ENCODE peak calls at places on chromosomes 1 and 21, in nine cellular contexts. O, X, S, Q, Y, A, U, D and V are unnamed samples.

GRCh38 chr21:45747802-45748445 is 104.4 kb downstream of the PCBP3 start:
- DNase-seq in A (no peak), O (peak), U (no peak), Q (peak), X (no peak), S (no peak), D (no peak), Y (peak), V (peak)

GRCh38 chr1:103160281-103160680 is 52.0 kb upstream of the COL11A1 start:
- DNase-seq in A (no peak), Q (no peak), O (no peak), X (no peak), Y (peak), D (no peak), S (no peak), U (no peak), V (no peak)

GRCh38 chr1:172637522-172637921 is 21.4 kb upstream of the FASLG start:
- DNase-seq in S (no peak), D (peak), X (peak), A (no peak), O (peak), Y (peak), U (no peak), Q (no peak), V (peak)

GRCh38 chr21:36065497-36066036 is 4.3 kb upstream of the CBR1 start:
- DNase-seq in Q (no peak), S (no peak), D (no peak), O (peak), Y (peak), X (peak), U (no peak), A (no peak), V (peak)

GRCh38 chr1:24901791-24902470 is 28.1 kb downstream of the RUNX3 start:
- DNase-seq in U (peak), A (no peak), X (no peak), O (no peak), S (no peak), Y (no peak), Q (no peak), D (peak), V (no peak)

GRCh38 chr1:212221801-212222200 is 63.4 kb upstream of the PPP2R5A start:
- DNase-seq in Y (peak), A (no peak), S (no peak), X (no peak), Q (no peak), U (no peak), D (no peak), O (no peak), V (no peak)

GRCh38 chr1:27588256-27589232 is 15.4 kb downstream of the AHDC1 start:
- DNase-seq in Y (peak), Q (no peak), U (no peak), X (no peak), O (no peak), A (no peak), S (no peak), D (no peak), V (peak)

GRCh38 chr1:183702087-183702812 is 49.1 kb upstream of the APOBEC4 start:
- DNase-seq in O (no peak), X (no peak), A (no peak), Y (peak), D (no peak), S (no peak), U (no peak), Q (no peak), V (peak)

GRCh38 chr1:43258370-43258769 is 11.4 kb upstream of the TMEM125 start:
- DNase-seq in X (no peak), A (no peak), Q (no peak), S (no peak), U (no peak), D (no peak), Y (no peak), O (no peak), V (no peak)

GRCh38 chr1:24003331-24003972 is 23.3 kb upstream of the SRSF10 start:
- DNase-seq in Q (no peak), D (no peak), X (peak), U (no peak), Y (peak), O (no peak), A (no peak), S (no peak), V (peak)

GRCh38 chr1:14697371-14697770 is 98.9 kb downstream of the KAZN start:
- DNase-seq in A (no peak), Q (no peak), X (no peak), U (no peak), D (no peak), Y (no peak), O (no peak), S (no peak), V (no peak)

GRCh38 chr1:67393240-67393639 is 37.0 kb downstream of the SERBP1 start:
- DNase-seq in Q (no peak), A (no peak), U (no peak), S (no peak), D (no peak), Y (no peak), X (no peak), O (no peak), V (no peak)

GRCh38 chr1:109704173-109704572 is 7.9 kb upstream of the GSTM5 start:
- DNase-seq in A (no peak), Q (no peak), D (no peak), S (no peak), U (no peak), Y (peak), O (no peak), X (no peak), V (no peak)

GRCh38 chr1:155197901-155198546 is 9.7 kb downstream of the THBS3 start:
- DNase-seq in D (no peak), U (no peak), A (no peak), Y (no peak), X (no peak), Q (no peak), S (no peak), O (no peak), V (no peak)

GRCh38 chr1:236282159-236282716 is 480 bp upstream of the ERO1B start:
- DNase-seq in X (peak), U (no peak), Q (no peak), A (no peak), O (no peak), S (no peak), Y (no peak), D (peak), V (no peak)

GRCh38 chr1:161182214-161182613 is 4.9 kb upstream of the B4GALT3 start:
- DNase-seq in X (no peak), Y (peak), O (no peak), Q (no peak), U (no peak), S (no peak), D (peak), A (no peak), V (peak)

GRCh38 chr1:2574350-2574749 is 12.2 kb upstream of the PRXL2B start:
- DNase-seq in U (no peak), D (no peak), A (no peak), Y (peak), O (no peak), X (no peak), Q (no peak), S (no peak), V (no peak)

GRCh38 chr21:25938673-25939395 is 204.1 kb downstream of the GABPA start:
- DNase-seq in A (no peak), U (no peak), D (no peak), Q (peak), X (no peak), S (no peak), Y (no peak), O (no peak), V (no peak)

GRCh38 chr1:21925334-21925940 is 11.7 kb downstream of the HSPG2 start:
- DNase-seq in U (no peak), S (no peak), Q (no peak), Y (no peak), A (no peak), X (no peak), O (no peak), D (no peak), V (no peak)

GRCh38 chr1:12615916-12616708 is 1.9 kb downstream of the DHRS3 start:
- DNase-seq in U (peak), Y (peak), Q (no peak), S (no peak), X (no peak), O (no peak), A (no peak), D (no peak), V (peak)

GRCh38 chr21:44892095-44892494 is 18.6 kb upstream of the PTTG1IP start:
- DNase-seq in U (no peak), Q (no peak), S (no peak), A (no peak), D (no peak), O (no peak), Y (no peak), X (no peak), V (no peak)

GRCh38 chr1:182229907-182230522 is 161.6 kb downstream of the GLUL start:
- DNase-seq in A (no peak), D (no peak), U (no peak), S (no peak), Y (no peak), O (no peak), X (no peak), Q (peak), V (no peak)

GRCh38 chr1:38153426-38154088 is 107.0 kb upstream of the POU3F1 start:
- DNase-seq in Q (no peak), A (no peak), O (no peak), D (no peak), S (no peak), X (no peak), Y (no peak), U (no peak), V (no peak)

GRCh38 chr1:40337448-40337847 is 20.4 kb upstream of the COL9A2 start:
- DNase-seq in Q (no peak), A (no peak), X (no peak), O (no peak), S (no peak), U (no peak), D (no peak), Y (no peak), V (no peak)